ENCODE peak calls at places on chromosomes 16 and 17, in seven cellular contexts. W is GM12878, E is HCT116, H is SK-N-SH, B is K562, I is H1, X is HepG2. N is an unnamed sample.
A peak's percentile ranks its signal among the peaks of the same experiment; 100 is the strongest.

GRCh38 chr17:78133971-78134898 is 3.7 kb downstream of the TMC8 start:
- DNase-seq in W (no peak), E (peak; percentile 70), H (peak; percentile 84), B (peak; percentile 52), I (peak; percentile 87), X (peak; percentile 83), N (peak; percentile 77)

GRCh38 chr17:77528516-77529327 is 388.0 kb downstream of the SEC14L1 start:
- DNase-seq in W (no peak), E (no peak), H (peak; percentile 95), B (no peak), I (peak; percentile 84), X (no peak), N (no peak)

GRCh38 chr17:76994237-76994637 is 126.0 kb downstream of the MGAT5B start:
- DNase-seq in W (no peak), E (no peak), H (no peak), B (no peak), I (no peak), X (no peak), N (no peak)

GRCh38 chr16:81707411-81708321 is 71.4 kb upstream of the PLCG2 start:
- DNase-seq in W (no peak), E (no peak), H (no peak), B (no peak), I (no peak), X (no peak), N (no peak)

GRCh38 chr16:64654137-64654652 is 467.7 kb downstream of the CDH11 start:
- DNase-seq in W (no peak), E (no peak), H (no peak), B (no peak), I (no peak), X (no peak), N (no peak)

GRCh38 chr17:64998436-64999190 is 57.9 kb downstream of the GNA13 start:
- DNase-seq in W (no peak), E (no peak), H (no peak), B (no peak), I (peak; percentile 14), X (no peak), N (no peak)

GRCh38 chr17:64003526-64004121 is 5.5 kb downstream of the PRR29 start:
- DNase-seq in W (no peak), E (no peak), H (peak; percentile 18), B (peak; percentile 19), I (peak; percentile 20), X (no peak), N (no peak)

GRCh38 chr17:79272666-79273219 is 198.1 kb downstream of the ENGASE start:
- DNase-seq in W (no peak), E (peak; percentile 31), H (peak; percentile 85), B (no peak), I (no peak), X (peak; percentile 16), N (peak; percentile 30)

GRCh38 chr17:82921426-82921825 is 81.6 kb upstream of the ZNF750 start:
- DNase-seq in W (no peak), E (no peak), H (no peak), B (no peak), I (no peak), X (no peak), N (no peak)

GRCh38 chr17:42886283-42887176 is 14.1 kb upstream of the G6PC1 start:
- DNase-seq in W (no peak), E (no peak), H (no peak), B (no peak), I (no peak), X (peak; percentile 72), N (no peak)

GRCh38 chr16:23945243-23945642 is 109.5 kb downstream of the PRKCB start:
- DNase-seq in W (no peak), E (no peak), H (no peak), B (no peak), I (no peak), X (no peak), N (no peak)

GRCh38 chr16:22632621-22633020 is 121.9 kb downstream of the NPIPB5 start:
- DNase-seq in W (no peak), E (no peak), H (no peak), B (no peak), I (peak; percentile 1), X (no peak), N (no peak)

GRCh38 chr16:3155972-3156371 is 21.1 kb downstream of the ZNF213 start:
- DNase-seq in W (no peak), E (no peak), H (no peak), B (no peak), I (no peak), X (no peak), N (no peak)

GRCh38 chr17:77427471-77427991 is 286.8 kb downstream of the SEC14L1 start:
- DNase-seq in W (no peak), E (no peak), H (peak; percentile 52), B (peak; percentile 41), I (no peak), X (no peak), N (no peak)

GRCh38 chr17:57601328-57601727 is 143.8 kb downstream of the CCDC182 start:
- DNase-seq in W (no peak), E (no peak), H (no peak), B (no peak), I (no peak), X (no peak), N (no peak)

GRCh38 chr17:40480501-40481003 is 20.9 kb downstream of the TNS4 start:
- DNase-seq in W (peak; percentile 8), E (no peak), H (no peak), B (no peak), I (no peak), X (peak; percentile 68), N (no peak)

GRCh38 chr16:6009151-6009550 is 911.6 kb upstream of the EEF2KMT start:
- DNase-seq in W (no peak), E (no peak), H (no peak), B (no peak), I (no peak), X (no peak), N (no peak)

GRCh38 chr16:82945420-82946096 is 318.8 kb downstream of the CDH13 start:
- DNase-seq in W (no peak), E (no peak), H (no peak), B (no peak), I (no peak), X (no peak), N (no peak)

GRCh38 chr17:58630883-58631522 is 60.8 kb downstream of the TEX14 start:
- DNase-seq in W (no peak), E (peak; percentile 98), H (no peak), B (peak; percentile 37), I (peak; percentile 51), X (no peak), N (no peak)

GRCh38 chr16:14013571-14014283 is 57.4 kb upstream of the MRTFB start:
- DNase-seq in W (no peak), E (no peak), H (peak; percentile 66), B (no peak), I (no peak), X (peak; percentile 77), N (peak; percentile 77)

GRCh38 chr16:10619271-10619849 is 39.0 kb upstream of the EMP2 start:
- DNase-seq in W (no peak), E (no peak), H (peak; percentile 75), B (peak; percentile 70), I (peak; percentile 70), X (no peak), N (no peak)

GRCh38 chr16:4795181-4795827 is at the start of gene SMIM22:
- DNase-seq in W (no peak), E (no peak), H (peak; percentile 65), B (no peak), I (no peak), X (no peak), N (peak; percentile 42)
- TF ChIP-seq JUND in W (no peak), E (no peak), H (no peak), B (no peak), I (no peak), X (no peak), N (no peak)

DNA sequence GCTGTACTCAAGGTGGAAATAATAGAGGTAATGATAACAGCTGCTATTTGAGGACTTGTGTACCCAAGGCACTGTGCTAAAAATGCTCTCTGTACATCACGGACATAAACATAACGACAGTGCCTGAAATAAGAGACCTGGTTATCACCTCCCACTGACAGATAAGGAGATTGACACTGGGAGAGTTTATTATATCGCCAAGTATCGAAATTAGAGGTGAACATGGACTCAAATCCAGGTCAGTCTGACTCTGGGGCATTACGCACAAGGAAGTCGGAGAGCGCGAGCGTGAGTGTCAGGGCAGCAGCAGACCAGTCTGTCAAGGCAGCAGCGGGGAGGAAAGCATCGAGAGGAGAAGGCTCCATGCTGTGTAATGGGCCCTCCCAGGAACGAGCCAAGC is 57.1 kb downstream of the GOSR1 start:
- DNase-seq in W (no peak), E (no peak), H (no peak), B (no peak), I (no peak), X (no peak), N (no peak)
- TF ChIP-seq JUND in W (no peak), E (no peak), H (no peak), B (no peak), I (no peak), X (no peak), N (no peak)

DNA sequence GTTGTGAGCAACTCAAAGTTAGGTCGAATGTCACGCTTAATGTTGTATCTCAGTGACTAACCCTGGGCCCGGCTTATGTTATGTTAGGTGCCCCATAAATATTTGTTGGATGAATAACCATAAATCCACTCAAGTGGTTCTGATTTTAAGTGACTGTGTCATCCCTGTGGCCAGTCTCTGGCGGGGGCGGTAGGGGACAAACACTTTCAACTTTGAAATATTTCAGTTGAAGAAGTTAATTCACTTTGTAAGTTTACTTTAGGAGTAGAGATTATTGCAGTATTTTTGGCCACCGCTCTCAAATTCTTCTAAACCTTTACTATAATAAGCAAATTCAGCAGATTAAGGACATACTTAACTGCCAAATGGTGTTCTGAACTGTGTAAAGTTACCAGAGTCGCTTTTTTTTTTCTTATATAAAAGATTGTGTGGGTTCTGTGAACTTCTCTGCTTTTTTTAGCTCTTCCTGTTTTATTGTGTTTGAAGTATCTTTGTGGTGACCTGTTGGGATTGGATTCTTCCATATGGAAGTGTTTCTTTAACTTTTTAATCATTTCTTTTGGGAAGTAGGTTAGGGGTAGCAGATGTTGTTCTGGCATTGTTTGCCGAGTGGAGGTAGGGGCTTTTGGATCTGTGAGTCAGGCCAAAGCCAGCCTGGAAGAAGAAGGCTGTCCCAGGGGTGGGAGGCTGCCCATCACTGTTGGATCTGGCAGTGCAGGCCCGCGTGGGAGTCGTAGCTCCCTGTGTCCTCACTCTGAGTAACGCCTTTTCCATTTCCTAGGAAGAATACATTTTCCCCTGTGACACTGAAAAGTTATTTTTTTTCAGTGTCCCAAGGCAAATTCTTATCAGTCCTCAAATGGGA is 61.4 kb upstream of the TBX2 start:
- DNase-seq in W (no peak), E (peak; percentile 84), H (no peak), B (no peak), I (no peak), X (peak; percentile 50), N (no peak)
- TF ChIP-seq JUND in W (no peak), E (peak; percentile 99), H (peak; percentile 97), B (no peak), I (no peak), X (no peak), N (no peak)

DNA sequence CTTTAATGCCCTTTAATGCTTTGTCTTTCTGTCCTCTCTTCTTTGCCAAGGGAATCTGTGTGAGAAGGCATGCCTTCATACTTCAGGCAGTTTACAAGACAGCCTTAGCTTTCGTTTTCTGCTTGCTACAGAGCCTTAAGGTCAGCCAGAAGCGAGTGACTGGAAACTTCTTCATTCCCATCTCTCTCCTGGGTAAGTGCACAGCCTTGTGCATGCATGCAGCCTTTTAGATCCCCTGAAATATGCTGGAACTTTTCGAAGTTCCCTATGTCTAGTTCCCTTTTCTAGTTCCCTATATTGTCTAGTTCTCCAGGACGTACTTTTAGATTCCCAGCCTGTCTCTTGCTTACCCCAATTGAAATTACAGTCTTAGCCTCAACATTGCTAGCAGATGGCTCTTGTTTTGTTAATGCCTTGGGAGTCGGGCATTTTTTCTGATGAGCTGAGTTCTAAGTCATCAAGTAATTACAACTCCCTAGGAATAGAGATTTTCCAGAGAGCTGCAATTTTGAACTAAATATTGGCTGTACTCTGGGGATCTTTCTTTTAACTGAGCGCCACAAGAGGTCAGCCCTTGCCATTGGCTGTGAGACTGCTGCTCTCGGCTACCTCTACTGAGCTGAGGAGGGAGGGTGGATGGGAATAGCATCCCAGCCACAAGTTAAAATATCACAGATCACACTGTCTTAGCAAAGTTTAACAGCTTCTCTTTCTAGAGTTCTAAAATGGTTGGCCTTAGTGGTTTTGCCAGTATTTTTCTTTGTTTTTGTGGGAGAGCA is 22.7 kb upstream of the PPM1D start:
- DNase-seq in W (peak; percentile 30), E (no peak), H (peak; percentile 33), B (peak; percentile 23), I (no peak), X (peak; percentile 17), N (peak; percentile 68)
- TF ChIP-seq JUND in W (no peak), E (no peak), H (no peak), B (no peak), I (no peak), X (no peak), N (no peak)